ENCODE peak calls at places on chromosomes 1 and 21, in five cellular contexts. One of them, this sample, is unnamed.

GRCh38 chr1:2969870-2970291 is 51.4 kb upstream of the ACTRT2 start:
- DNase-seq in CD8-positive, alpha-beta T cell: no peak
- DNase-seq in A673: no peak
- DNase-seq in AG10803: no peak
- DNase-seq in OCI-LY7: no peak
- DNase-seq in this sample: no peak

GRCh38 chr21:31459457-31459856 is 115.4 kb upstream of the TIAM1 start:
- DNase-seq in AG10803: no peak
- DNase-seq in A673: peak
- DNase-seq in OCI-LY7: no peak
- DNase-seq in CD8-positive, alpha-beta T cell: no peak
- DNase-seq in this sample: no peak

GRCh38 chr1:183609313-183609712 is 19.1 kb upstream of the NCF2 start:
- DNase-seq in OCI-LY7: peak
- DNase-seq in A673: peak
- DNase-seq in AG10803: peak
- DNase-seq in CD8-positive, alpha-beta T cell: no peak
- DNase-seq in this sample: peak

GRCh38 chr1:153602749-153603148 is 10.2 kb downstream of the S100A16 start:
- DNase-seq in OCI-LY7: no peak
- DNase-seq in A673: no peak
- DNase-seq in AG10803: no peak
- DNase-seq in CD8-positive, alpha-beta T cell: no peak
- DNase-seq in this sample: no peak

GRCh38 chr1:169877800-169878491 is 15.8 kb downstream of the SCYL3 start:
- DNase-seq in OCI-LY7: no peak
- DNase-seq in CD8-positive, alpha-beta T cell: no peak
- DNase-seq in A673: no peak
- DNase-seq in AG10803: peak
- DNase-seq in this sample: no peak

GRCh38 chr1:9728451-9729295 is 77.1 kb downstream of the PIK3CD start:
- DNase-seq in CD8-positive, alpha-beta T cell: peak
- DNase-seq in A673: no peak
- DNase-seq in OCI-LY7: no peak
- DNase-seq in AG10803: no peak
- DNase-seq in this sample: no peak

GRCh38 chr1:207868252-207868768 is 42.6 kb downstream of the CD34 start:
- DNase-seq in OCI-LY7: peak
- DNase-seq in AG10803: peak
- DNase-seq in A673: no peak
- DNase-seq in CD8-positive, alpha-beta T cell: no peak
- DNase-seq in this sample: peak

GRCh38 chr21:41927727-41928409 is 25.9 kb downstream of the C2CD2 start:
- DNase-seq in CD8-positive, alpha-beta T cell: no peak
- DNase-seq in A673: no peak
- DNase-seq in OCI-LY7: peak
- DNase-seq in AG10803: no peak
- DNase-seq in this sample: no peak

GRCh38 chr1:145689922-145690321 is 17.2 kb downstream of the PDZK1 start:
- DNase-seq in OCI-LY7: no peak
- DNase-seq in AG10803: no peak
- DNase-seq in A673: no peak
- DNase-seq in CD8-positive, alpha-beta T cell: no peak
- DNase-seq in this sample: no peak

GRCh38 chr1:92749024-92749634 is 35.8 kb downstream of the EVI5 start:
- DNase-seq in CD8-positive, alpha-beta T cell: peak
- DNase-seq in A673: peak
- DNase-seq in OCI-LY7: peak
- DNase-seq in AG10803: peak
- DNase-seq in this sample: peak

GRCh38 chr1:83516369-83516768 is 482.6 kb downstream of the TTLL7 start:
- DNase-seq in OCI-LY7: no peak
- DNase-seq in CD8-positive, alpha-beta T cell: no peak
- DNase-seq in A673: peak
- DNase-seq in AG10803: peak
- DNase-seq in this sample: no peak

GRCh38 chr1:175040324-175040910 is 17.2 kb upstream of the MRPS14 start:
- DNase-seq in CD8-positive, alpha-beta T cell: no peak
- DNase-seq in AG10803: no peak
- DNase-seq in OCI-LY7: no peak
- DNase-seq in A673: no peak
- DNase-seq in this sample: no peak

GRCh38 chr1:194295690-194296089 is 1109.3 kb upstream of the B3GALT2 start:
- DNase-seq in A673: peak
- DNase-seq in OCI-LY7: peak
- DNase-seq in AG10803: no peak
- DNase-seq in CD8-positive, alpha-beta T cell: peak
- DNase-seq in this sample: peak

GRCh38 chr1:27001570-27002360 is 8.3 kb downstream of the TRNP1 start:
- DNase-seq in OCI-LY7: peak
- DNase-seq in A673: peak
- DNase-seq in AG10803: no peak
- DNase-seq in CD8-positive, alpha-beta T cell: no peak
- DNase-seq in this sample: no peak

GRCh38 chr1:201205036-201205435 is 14.4 kb downstream of the IGFN1 start:
- DNase-seq in CD8-positive, alpha-beta T cell: no peak
- DNase-seq in A673: no peak
- DNase-seq in AG10803: no peak
- DNase-seq in OCI-LY7: no peak
- DNase-seq in this sample: no peak

GRCh38 chr1:64516803-64517568 is 47.1 kb downstream of the CACHD1 start:
- DNase-seq in CD8-positive, alpha-beta T cell: no peak
- DNase-seq in A673: no peak
- DNase-seq in AG10803: peak
- DNase-seq in OCI-LY7: no peak
- DNase-seq in this sample: peak

GRCh38 chr1:151508721-151509292 is 2.4 kb upstream of the CGN start:
- DNase-seq in A673: no peak
- DNase-seq in AG10803: no peak
- DNase-seq in OCI-LY7: no peak
- DNase-seq in CD8-positive, alpha-beta T cell: no peak
- DNase-seq in this sample: no peak

GRCh38 chr1:30745834-30746208 is 11.8 kb downstream of the LAPTM5 start:
- DNase-seq in CD8-positive, alpha-beta T cell: no peak
- DNase-seq in A673: no peak
- DNase-seq in OCI-LY7: no peak
- DNase-seq in AG10803: no peak
- DNase-seq in this sample: no peak

GRCh38 chr1:207058878-207059867 is 6.1 kb downstream of the PFKFB2 start:
- DNase-seq in OCI-LY7: peak
- DNase-seq in A673: no peak
- DNase-seq in AG10803: no peak
- DNase-seq in CD8-positive, alpha-beta T cell: no peak
- DNase-seq in this sample: no peak

GRCh38 chr1:119001181-119002018 is 13.3 kb upstream of the TBX15 start:
- DNase-seq in A673: no peak
- DNase-seq in OCI-LY7: no peak
- DNase-seq in CD8-positive, alpha-beta T cell: no peak
- DNase-seq in AG10803: peak
- DNase-seq in this sample: peak

GRCh38 chr1:156920233-156921052 is at the start of gene LRRC71:
- DNase-seq in A673: peak
- DNase-seq in AG10803: peak
- DNase-seq in OCI-LY7: no peak
- DNase-seq in CD8-positive, alpha-beta T cell: peak
- DNase-seq in this sample: peak
- H3K4me3 ChIP-seq in A673: peak
- H3K4me3 ChIP-seq in AG10803: peak
- H3K4me3 ChIP-seq in OCI-LY7: no peak
- H3K4me3 ChIP-seq in CD8-positive, alpha-beta T cell: no peak
- H3K4me3 ChIP-seq in this sample: peak

DNA sequence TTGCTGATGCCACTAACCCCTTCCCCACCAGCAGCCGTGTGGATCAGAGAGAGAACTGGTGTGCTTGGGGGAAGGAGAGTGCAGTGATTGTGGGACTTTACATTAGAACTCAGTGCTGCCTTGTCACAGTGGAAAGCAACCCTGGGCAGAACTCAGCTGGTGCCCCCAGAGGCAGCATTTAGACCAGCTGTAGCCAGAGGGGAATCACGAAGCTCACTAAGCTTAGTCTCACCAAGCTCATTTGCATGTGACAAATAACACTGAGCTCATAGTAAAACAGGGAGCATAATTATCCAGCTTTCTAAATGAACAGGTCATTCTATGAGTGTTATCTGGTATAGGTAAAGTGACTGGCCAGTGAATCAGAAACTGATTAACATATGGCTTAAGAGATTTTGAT is 9.8 kb upstream of the SMAP2 start:
- DNase-seq in OCI-LY7: peak
- DNase-seq in AG10803: no peak
- DNase-seq in CD8-positive, alpha-beta T cell: no peak
- DNase-seq in A673: peak
- DNase-seq in this sample: no peak
- TF ChIP-seq CTCF in OCI-LY7: peak
- TF ChIP-seq CTCF in AG10803: no peak
- TF ChIP-seq CTCF in CD8-positive, alpha-beta T cell: no peak
- TF ChIP-seq CTCF in A673: peak
- TF ChIP-seq CTCF in this sample: no peak

GRCh38 chr1:245306628-245307410 is 152.0 kb downstream of the KIF26B start:
- DNase-seq in CD8-positive, alpha-beta T cell: no peak
- DNase-seq in A673: no peak
- DNase-seq in AG10803: no peak
- DNase-seq in OCI-LY7: no peak
- DNase-seq in this sample: no peak

GRCh38 chr1:245311887-245312286 is 157.1 kb downstream of the KIF26B start:
- DNase-seq in A673: no peak
- DNase-seq in OCI-LY7: no peak
- DNase-seq in CD8-positive, alpha-beta T cell: no peak
- DNase-seq in AG10803: no peak
- DNase-seq in this sample: no peak

GRCh38 chr1:245306020-245306419 is 151.2 kb downstream of the KIF26B start:
- DNase-seq in A673: no peak
- DNase-seq in OCI-LY7: no peak
- DNase-seq in AG10803: no peak
- DNase-seq in CD8-positive, alpha-beta T cell: no peak
- DNase-seq in this sample: no peak

GRCh38 chr1:245313581-245313980 is 158.8 kb downstream of the KIF26B start:
- DNase-seq in CD8-positive, alpha-beta T cell: no peak
- DNase-seq in OCI-LY7: no peak
- DNase-seq in AG10803: peak
- DNase-seq in A673: no peak
- DNase-seq in this sample: no peak

GRCh38 chr1:245310605-245311531 is 156.1 kb downstream of the KIF26B start:
- DNase-seq in A673: no peak
- DNase-seq in CD8-positive, alpha-beta T cell: no peak
- DNase-seq in OCI-LY7: peak
- DNase-seq in AG10803: peak
- DNase-seq in this sample: peak
- H3K4me3 ChIP-seq in A673: no peak
- H3K4me3 ChIP-seq in CD8-positive, alpha-beta T cell: peak
- H3K4me3 ChIP-seq in OCI-LY7: no peak
- H3K4me3 ChIP-seq in AG10803: peak
- H3K4me3 ChIP-seq in this sample: no peak

GRCh38 chr1:93846929-93847810 is 31.8 kb downstream of the DNTTIP2 start:
- DNase-seq in OCI-LY7: peak
- DNase-seq in CD8-positive, alpha-beta T cell: peak
- DNase-seq in A673: peak
- DNase-seq in AG10803: peak
- DNase-seq in this sample: peak
- TF ChIP-seq CTCF in OCI-LY7: peak
- TF ChIP-seq CTCF in CD8-positive, alpha-beta T cell: no peak
- TF ChIP-seq CTCF in A673: no peak
- TF ChIP-seq CTCF in AG10803: peak
- TF ChIP-seq CTCF in this sample: no peak

GRCh38 chr21:46437511-46437910 is 21.2 kb upstream of the DIP2A start:
- DNase-seq in CD8-positive, alpha-beta T cell: no peak
- DNase-seq in AG10803: no peak
- DNase-seq in A673: no peak
- DNase-seq in OCI-LY7: no peak
- DNase-seq in this sample: no peak
- H3K4me3 ChIP-seq in CD8-positive, alpha-beta T cell: no peak
- H3K4me3 ChIP-seq in AG10803: no peak
- H3K4me3 ChIP-seq in A673: no peak
- H3K4me3 ChIP-seq in OCI-LY7: no peak
- H3K4me3 ChIP-seq in this sample: no peak

GRCh38 chr21:33238565-33239255 is 9.0 kb downstream of the IFNAR2 start:
- DNase-seq in A673: no peak
- DNase-seq in OCI-LY7: peak
- DNase-seq in AG10803: no peak
- DNase-seq in CD8-positive, alpha-beta T cell: no peak
- DNase-seq in this sample: no peak

GRCh38 chr21:33238146-33238545 is 8.4 kb downstream of the IFNAR2 start:
- DNase-seq in CD8-positive, alpha-beta T cell: no peak
- DNase-seq in A673: no peak
- DNase-seq in AG10803: no peak
- DNase-seq in OCI-LY7: no peak
- DNase-seq in this sample: no peak

GRCh38 chr21:33236013-33236686 is 6.4 kb downstream of the IFNAR2 start:
- DNase-seq in CD8-positive, alpha-beta T cell: no peak
- DNase-seq in OCI-LY7: no peak
- DNase-seq in AG10803: no peak
- DNase-seq in A673: no peak
- DNase-seq in this sample: no peak

GRCh38 chr21:33236799-33237198 is 7.1 kb downstream of the IFNAR2 start:
- DNase-seq in CD8-positive, alpha-beta T cell: no peak
- DNase-seq in A673: peak
- DNase-seq in AG10803: no peak
- DNase-seq in OCI-LY7: no peak
- DNase-seq in this sample: no peak

DNA sequence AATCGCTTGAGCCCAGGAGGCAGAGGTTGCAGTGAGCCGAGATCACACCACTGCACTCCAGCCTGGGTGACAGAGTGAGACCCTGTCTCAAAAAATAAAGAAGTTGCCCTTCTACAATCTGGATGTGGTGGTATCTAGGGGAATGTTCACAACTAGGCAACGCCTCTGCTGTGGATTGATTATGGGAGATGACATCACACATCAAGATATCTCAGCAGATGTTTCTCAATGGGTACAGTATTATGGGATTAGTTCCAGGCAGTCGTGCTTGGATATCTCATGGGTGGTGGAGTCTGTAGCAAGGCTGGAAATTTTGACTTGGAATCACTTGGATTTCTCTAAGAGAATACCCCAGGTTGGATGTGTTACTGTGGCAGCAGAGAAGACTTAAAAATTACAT is 7.7 kb downstream of the IFNAR2 start:
- DNase-seq in A673: no peak
- DNase-seq in CD8-positive, alpha-beta T cell: no peak
- DNase-seq in AG10803: no peak
- DNase-seq in OCI-LY7: no peak
- DNase-seq in this sample: no peak
- TF ChIP-seq CTCF in A673: no peak
- TF ChIP-seq CTCF in CD8-positive, alpha-beta T cell: no peak
- TF ChIP-seq CTCF in AG10803: no peak
- TF ChIP-seq CTCF in OCI-LY7: no peak
- TF ChIP-seq CTCF in this sample: no peak